ENCODE peak calls at places on chromosomes 12 and 14, in eight cellular contexts. E, G, V, D, J, H, M and P are unnamed samples.
A peak's percentile ranks its signal among the peaks of the same experiment; 100 is the strongest.

GRCh38 chr12:31578632-31579031 is 12.3 kb downstream of the DENND5B start:
- DNase-seq in D (no peak), M (no peak), H (no peak), G (no peak), V (no peak), J (no peak), E (no peak), P (no peak)

GRCh38 chr12:15152456-15152855 is 68.8 kb downstream of the RERG start:
- DNase-seq in V (peak; percentile 53), J (no peak), D (no peak), G (no peak), E (no peak), M (no peak), H (no peak), P (no peak)

GRCh38 chr14:22508150-22508457 is 80.9 kb downstream of the DAD1 start:
- DNase-seq in G (no peak), J (no peak), E (no peak), V (no peak), H (no peak), D (no peak), M (no peak), P (no peak)

GRCh38 chr12:113194971-113195391 is 9.5 kb downstream of the RITA1 start:
- DNase-seq in V (peak; percentile 68), M (no peak), D (no peak), J (no peak), H (no peak), E (no peak), G (no peak), P (peak; percentile 77)

GRCh38 chr12:34395056-34396005 is 373.0 kb downstream of the ALG10 start:
- DNase-seq in E (peak; percentile 3), V (no peak), M (no peak), G (peak; percentile 0), D (peak; percentile 6), J (no peak), H (no peak), P (peak; percentile 42)

GRCh38 chr14:75627406-75627805 is 33.3 kb downstream of the ERG28 start:
- DNase-seq in J (no peak), E (no peak), H (no peak), D (no peak), V (no peak), M (no peak), G (no peak), P (no peak)

GRCh38 chr12:117277875-117278274 is 83.6 kb downstream of the NOS1 start:
- DNase-seq in J (no peak), H (no peak), V (no peak), M (no peak), D (no peak), E (no peak), G (no peak), P (no peak)

GRCh38 chr12:74801625-74802024 is 264.0 kb downstream of the ATXN7L3B start:
- DNase-seq in E (no peak), J (no peak), V (no peak), G (no peak), H (no peak), M (no peak), D (no peak), P (no peak)

GRCh38 chr14:67763158-67763822 is 53.1 kb downstream of the ZFYVE26 start:
- DNase-seq in H (no peak), G (no peak), J (no peak), D (no peak), M (no peak), E (no peak), V (no peak), P (no peak)

GRCh38 chr12:33617218-33617617 is 177.6 kb upstream of the SYT10 start:
- DNase-seq in D (no peak), G (no peak), H (no peak), V (no peak), J (no peak), E (no peak), M (no peak), P (no peak)

GRCh38 chr12:130832561-130833209 is 6.4 kb downstream of the STX2 start:
- DNase-seq in G (peak; percentile 25), M (no peak), J (no peak), E (no peak), H (no peak), D (peak; percentile 57), V (peak; percentile 62), P (no peak)

GRCh38 chr12:66144796-66145754 is 14.5 kb upstream of the LLPH start:
- DNase-seq in M (no peak), J (peak; percentile 52), E (peak; percentile 26), V (peak; percentile 95), D (no peak), H (peak; percentile 37), G (peak; percentile 72), P (no peak)

GRCh38 chr12:116137318-116137717 is 140.2 kb downstream of the MED13L start:
- DNase-seq in D (no peak), G (no peak), E (no peak), H (no peak), V (no peak), J (no peak), M (no peak), P (no peak)
- H3K4me1 ChIP-seq in D (peaks cover 69% of the 10 kb centered on the region), G (peaks cover 27% of the 10 kb centered on the region), E (peaks cover 8% of the 10 kb centered on the region), H (peaks cover 85% of the 10 kb centered on the region), V (peaks cover 37% of the 10 kb centered on the region), J (peaks cover 24% of the 10 kb centered on the region), M (peaks cover 7% of the 10 kb centered on the region), P (peaks cover 12% of the 10 kb centered on the region)

GRCh38 chr14:71764701-71765347 is 167.4 kb upstream of the RGS6 start:
- DNase-seq in V (peak; percentile 17), G (no peak), M (no peak), E (no peak), J (no peak), H (no peak), D (no peak), P (no peak)
- H3K4me3 ChIP-seq in V (no peak overlapping the region), G (no peak overlapping the region), M (no peak overlapping the region), E (no peak overlapping the region), J (no peak overlapping the region), H (no peak overlapping the region), D (no peak overlapping the region), P (peak overlapping the region; percentile 32)

GRCh38 chr12:99370742-99371141 is 276.8 kb upstream of the GARIN6 start:
- DNase-seq in V (no peak), H (no peak), D (no peak), E (no peak), M (no peak), J (no peak), G (no peak), P (no peak)

GRCh38 chr12:99367181-99367580 is 280.4 kb upstream of the GARIN6 start:
- DNase-seq in J (no peak), V (no peak), G (no peak), E (no peak), H (no peak), D (no peak), M (no peak), P (no peak)

DNA sequence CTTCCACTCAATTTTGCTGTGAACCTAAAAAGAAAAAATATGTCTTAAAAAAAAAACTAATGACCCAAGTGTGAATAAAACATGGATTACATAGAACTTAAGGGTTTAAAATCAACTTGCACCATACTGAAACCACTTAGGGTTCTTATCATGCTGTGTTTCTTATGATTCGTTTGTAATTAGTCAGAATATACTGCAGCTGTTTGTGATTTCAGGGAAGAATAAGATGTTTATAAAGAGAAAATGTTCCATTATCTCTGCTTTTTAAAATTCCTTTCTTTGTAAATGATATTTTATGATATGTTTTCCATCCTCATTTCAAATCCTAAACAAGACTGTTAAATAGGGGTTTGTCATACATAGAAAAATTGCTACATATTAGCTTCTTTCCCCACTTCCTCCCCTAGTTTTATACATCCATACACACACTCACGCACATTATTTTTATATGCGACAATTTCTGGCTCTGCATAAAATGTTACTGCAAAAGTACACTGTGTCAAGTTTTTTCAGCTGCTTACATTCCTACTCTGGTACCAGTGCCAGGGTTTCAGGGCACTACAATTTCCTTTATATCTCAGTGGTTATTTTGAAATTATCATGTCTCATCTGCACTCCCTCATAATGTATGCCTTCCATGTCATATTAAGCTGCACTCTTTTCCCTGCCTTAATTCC is 275.2 kb upstream of the GARIN6 start:
- DNase-seq in M (no peak), E (no peak), J (no peak), G (no peak), H (no peak), V (no peak), D (no peak), P (no peak)
- H3K27ac ChIP-seq in M (no peak overlapping the region), E (no peak overlapping the region), J (no peak overlapping the region), G (no peak overlapping the region), H (no peak overlapping the region), V (no peak overlapping the region), D (no peak overlapping the region), P (no peak overlapping the region)

DNA sequence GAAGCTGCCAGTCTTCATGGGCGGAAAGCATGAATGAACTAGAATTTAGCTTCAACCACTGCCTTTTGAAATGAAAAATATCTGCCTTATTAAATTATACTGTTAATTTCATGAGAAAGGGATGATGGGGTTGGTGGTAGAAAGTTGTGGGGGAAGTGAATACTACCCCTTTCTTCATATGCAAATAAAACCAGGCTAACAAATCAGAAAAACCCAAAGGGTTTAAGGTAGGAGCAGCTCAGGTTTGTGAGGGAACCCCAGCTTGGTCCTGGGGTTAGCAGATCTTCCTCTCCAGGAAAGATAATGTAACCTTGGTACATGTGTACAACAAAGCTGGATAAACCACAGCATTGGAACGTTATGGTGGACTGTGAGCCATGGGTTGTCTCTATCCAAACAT is 84.0 kb downstream of the PPP2R5C start:
- DNase-seq in E (no peak), G (no peak), D (no peak), H (no peak), M (no peak), J (no peak), V (no peak), P (no peak)
- H3K4me1 ChIP-seq in E (no peaks in the 10 kb centered on the region), G (peaks cover 39% of the 10 kb centered on the region), D (peaks cover 16% of the 10 kb centered on the region), H (no peaks in the 10 kb centered on the region), M (peaks cover 37% of the 10 kb centered on the region), J (no peaks in the 10 kb centered on the region), V (peaks cover 15% of the 10 kb centered on the region), P (peaks cover 2% of the 10 kb centered on the region)